ENCODE peak calls at places on chromosomes 2 and 18, in six cellular contexts. E is AG09309, S is heart left ventricle, H is HFFc6, O is Caco-2, R is fibroblast of lung. K is an unnamed sample.

GRCh38 chr2:16168506-16169264 is 228.3 kb downstream of the MYCN start:
- DNase-seq in O (no peak), R (no peak), E (no peak), S (no peak), H (no peak), K (no peak)

GRCh38 chr2:160568861-160569260 is 75.3 kb upstream of the RBMS1 start:
- DNase-seq in E (no peak), H (no peak), O (no peak), R (no peak), S (no peak), K (no peak)

GRCh38 chr18:199768-200167 is 41.4 kb downstream of the USP14 start:
- DNase-seq in E (no peak), O (no peak), H (no peak), R (no peak), S (no peak), K (no peak)

GRCh38 chr2:226953206-226953605 is 117.4 kb downstream of the RHBDD1 start:
- DNase-seq in E (no peak), R (no peak), S (no peak), H (no peak), O (no peak), K (no peak)

GRCh38 chr2:27084297-27085061 is 2.1 kb upstream of the KHK start:
- DNase-seq in H (no peak), S (no peak), O (no peak), R (no peak), E (no peak), K (no peak)

GRCh38 chr2:172293952-172294351 is 133.4 kb upstream of the ITGA6 start:
- DNase-seq in S (no peak), H (no peak), E (no peak), O (no peak), R (peak), K (no peak)

GRCh38 chr2:54969940-54970338 is 80.3 kb downstream of the RTN4 start:
- DNase-seq in S (no peak), O (no peak), H (no peak), E (no peak), R (no peak), K (no peak)

GRCh38 chr2:233810385-233810784 is 32.3 kb downstream of the MROH2A start:
- DNase-seq in R (no peak), O (no peak), E (no peak), H (no peak), S (no peak), K (no peak)

GRCh38 chr2:59664946-59665345 is 888.5 kb downstream of the BCL11A start:
- DNase-seq in O (no peak), E (no peak), R (no peak), S (no peak), H (no peak), K (no peak)

GRCh38 chr18:23689616-23690504 is 607 bp downstream of the LAMA3 start:
- DNase-seq in S (peak), E (no peak), O (no peak), H (no peak), R (no peak), K (peak)

GRCh38 chr2:175025946-175026345 is 20.8 kb upstream of the CHN1 start:
- DNase-seq in E (peak), S (no peak), R (peak), H (no peak), O (no peak), K (no peak)

GRCh38 chr2:157056200-157056676 is 201.3 kb upstream of the GALNT5 start:
- DNase-seq in E (peak), S (no peak), H (peak), R (peak), O (no peak), K (no peak)

GRCh38 chr2:97868986-97869721 is 126.6 kb downstream of the TMEM131 start:
- DNase-seq in O (peak), R (peak), H (peak), E (peak), S (peak), K (no peak)

GRCh38 chr2:67599561-67599960 is 202.4 kb downstream of the ETAA1 start:
- DNase-seq in H (no peak), E (no peak), O (no peak), R (no peak), S (no peak), K (no peak)

GRCh38 chr2:236934656-236935055 is 151.0 kb upstream of the COPS8 start:
- DNase-seq in S (no peak), O (no peak), R (no peak), H (no peak), E (no peak), K (no peak)

GRCh38 chr2:221517362-221518121 is 54.6 kb downstream of the EPHA4 start:
- DNase-seq in O (no peak), S (peak), H (peak), R (peak), E (peak), K (no peak)

GRCh38 chr18:21513292-21513691 is 87.2 kb downstream of the ESCO1 start:
- DNase-seq in H (peak), O (no peak), E (no peak), R (no peak), S (no peak), K (no peak)

GRCh38 chr2:38106420-38107182 is 30.6 kb upstream of the CYP1B1 start:
- DNase-seq in H (peak), E (no peak), R (peak), O (no peak), S (no peak), K (peak)

GRCh38 chr2:55616509-55617159 is 788 bp downstream of the PPP4R3B start:
- DNase-seq in H (peak), S (no peak), R (peak), E (no peak), O (peak), K (no peak)

GRCh38 chr18:47150824-47151366 is 595 bp upstream of the HDHD2 start:
- DNase-seq in E (no peak), O (no peak), H (no peak), R (no peak), S (no peak), K (peak)

GRCh38 chr18:79680100-79680879 is 687 bp downstream of the CTDP1 start:
- DNase-seq in H (peak), E (no peak), S (peak), O (no peak), R (peak), K (peak)

GRCh38 chr2:74107071-74107470 is 40.6 kb downstream of the BOLA3 start:
- DNase-seq in S (no peak), R (no peak), E (no peak), H (no peak), O (no peak), K (peak)

GRCh38 chr2:66507673-66508127 is 72.8 kb downstream of the MEIS1 start:
- DNase-seq in S (no peak), O (no peak), E (no peak), R (no peak), H (no peak), K (peak)

GRCh38 chr18:49666045-49666444 is 104.2 kb downstream of the LIPG start:
- DNase-seq in H (no peak), S (no peak), O (no peak), E (no peak), R (peak), K (no peak)

GRCh38 chr2:180050246-180050645 is 43.1 kb upstream of the CWC22 start:
- DNase-seq in H (no peak), O (no peak), R (peak), E (no peak), S (no peak), K (no peak)

GRCh38 chr2:167944825-167945659 is 302.4 kb downstream of the STK39 start:
- DNase-seq in S (no peak), H (peak), O (no peak), E (no peak), R (no peak), K (no peak)

GRCh38 chr2:67684991-67685390 is 287.9 kb downstream of the ETAA1 start:
- DNase-seq in E (no peak), H (no peak), R (no peak), S (no peak), O (no peak), K (no peak)

GRCh38 chr18:75727479-75727878 is 300.0 kb upstream of the SMIM21 start:
- DNase-seq in O (no peak), E (peak), R (peak), H (no peak), S (peak), K (peak)

GRCh38 chr2:11866358-11867335 is 120.2 kb downstream of the LPIN1 start:
- DNase-seq in H (no peak), R (no peak), O (no peak), E (no peak), S (no peak), K (no peak)

GRCh38 chr2:180969124-180969523 is 11.3 kb upstream of the UBE2E3 start:
- DNase-seq in H (no peak), S (no peak), E (no peak), O (no peak), R (no peak), K (no peak)

GRCh38 chr2:155842103-155842502 is 490.4 kb downstream of the NR4A2 start:
- DNase-seq in H (no peak), O (no peak), E (no peak), S (no peak), R (no peak), K (no peak)

DNA sequence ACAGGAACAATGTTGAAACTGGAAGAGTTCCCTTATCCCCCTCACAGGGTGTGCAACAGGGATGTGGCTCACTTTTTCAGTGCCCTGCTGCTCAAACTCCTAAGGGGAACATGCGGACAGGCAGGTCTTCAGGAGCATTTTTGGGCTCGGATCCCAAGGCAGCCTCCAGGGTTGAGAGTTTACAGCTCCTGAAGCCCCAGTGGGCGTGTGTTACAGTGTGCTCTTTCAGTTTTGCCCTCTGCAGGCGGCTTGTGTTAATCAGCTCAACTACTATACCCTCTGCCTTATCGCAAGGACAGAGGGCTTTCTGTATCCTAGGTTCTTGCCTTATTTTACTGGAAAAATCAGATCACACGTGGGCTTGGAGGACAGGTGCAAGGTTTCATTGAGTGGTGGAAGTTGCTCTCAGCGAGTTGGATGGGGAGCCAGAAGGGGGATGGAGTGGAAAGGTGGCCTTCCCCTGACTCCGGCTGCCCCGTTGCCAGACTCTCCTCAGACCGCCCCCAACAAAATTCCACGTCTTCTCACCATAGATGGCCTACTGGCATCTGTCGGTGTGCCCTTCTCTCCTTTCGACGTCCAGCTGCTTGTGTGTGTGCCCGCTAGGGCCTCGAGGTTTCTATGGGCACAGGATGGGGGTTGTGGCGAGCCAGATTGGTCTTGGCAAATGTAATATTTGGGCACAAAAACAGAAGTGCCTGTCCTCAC is 541.9 kb downstream of the TMX3 start:
- DNase-seq in S (peak), E (no peak), H (no peak), R (no peak), O (no peak), K (no peak)
- TF ChIP-seq CTCF in S (no peak), E (no peak), H (no peak), R (no peak), O (no peak), K (no peak)

DNA sequence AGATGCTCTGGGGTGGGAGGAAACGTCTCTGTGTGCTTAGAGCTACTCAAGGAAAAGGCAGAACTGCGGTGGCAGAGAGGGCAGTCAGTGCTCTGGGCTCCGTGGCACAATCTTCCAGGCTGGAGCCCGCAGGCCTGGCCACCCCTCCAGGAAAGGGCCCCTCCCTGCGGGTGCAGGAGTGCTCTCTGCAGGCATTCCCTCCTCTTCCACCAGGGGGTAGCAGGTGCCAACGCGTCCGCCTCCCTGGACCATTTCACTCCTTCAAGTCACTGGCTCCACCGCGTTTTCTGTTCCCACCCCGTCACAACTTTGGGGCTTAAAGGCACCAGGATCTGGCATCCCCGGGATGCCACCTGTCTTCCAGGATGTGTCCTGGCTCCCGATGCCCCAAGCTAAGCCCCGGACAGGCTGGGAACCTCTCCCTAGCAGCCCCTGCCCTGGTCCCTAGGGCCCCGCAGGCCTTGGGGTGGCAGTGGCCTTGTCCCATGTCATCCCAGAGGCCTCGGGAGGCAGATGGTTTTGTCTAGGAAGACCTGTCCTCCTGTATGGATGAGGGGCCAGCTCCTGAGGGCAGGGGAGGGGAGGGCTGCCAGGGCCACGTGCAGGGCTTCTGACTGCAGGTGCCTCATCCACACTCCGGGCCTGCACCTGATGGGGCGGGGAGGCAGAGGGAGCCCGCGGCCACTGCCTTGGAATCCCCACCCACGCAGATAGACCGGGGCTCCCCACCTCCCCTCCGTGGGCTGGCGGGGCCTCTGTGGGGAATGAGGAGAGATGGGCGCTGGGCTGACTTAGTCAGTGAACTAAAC is 26.4 kb downstream of the KCNIP3 start:
- DNase-seq in H (no peak), S (peak), O (no peak), R (peak), E (no peak), K (peak)
- TF ChIP-seq CTCF in H (peak), S (peak), O (peak), R (peak), E (peak), K (peak)

DNA sequence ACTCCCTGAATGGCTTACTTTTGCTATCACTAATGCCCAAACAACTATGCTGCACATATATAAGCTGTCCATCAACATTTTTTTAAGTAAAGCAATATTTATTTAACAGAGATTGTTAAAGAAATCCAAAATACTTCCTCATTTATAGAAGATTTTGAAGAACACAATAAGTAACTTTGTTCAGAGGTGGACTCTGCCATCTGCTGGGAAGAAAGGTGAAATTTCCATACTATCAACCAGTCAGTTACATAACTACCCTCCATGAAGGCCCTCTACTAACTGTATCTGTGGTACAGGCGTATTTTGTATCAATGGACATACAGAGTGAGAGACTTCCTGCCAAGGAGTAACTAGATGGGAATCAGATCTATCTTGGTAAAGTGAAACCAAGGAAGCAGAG is 106.0 kb downstream of the DTNB start:
- DNase-seq in R (peak), S (no peak), O (no peak), E (peak), H (peak), K (no peak)
- TF ChIP-seq CTCF in R (peak), S (peak), O (peak), E (peak), H (peak), K (no peak)

GRCh38 chr2:9984217-9984739 is 32.8 kb downstream of the GRHL1 start:
- DNase-seq in O (no peak), H (peak), S (no peak), R (peak), E (no peak), K (no peak)
- TF ChIP-seq CTCF in O (peak), H (peak), S (peak), R (peak), E (peak), K (peak)

GRCh38 chr2:153623020-153623419 is 144.5 kb upstream of the RPRM start:
- DNase-seq in O (no peak), H (no peak), R (no peak), E (no peak), S (no peak), K (no peak)

GRCh38 chr2:153622285-153622684 is 143.7 kb upstream of the RPRM start:
- DNase-seq in O (no peak), R (no peak), H (no peak), E (no peak), S (no peak), K (peak)
- TF ChIP-seq CTCF in O (peak), R (no peak), H (no peak), E (no peak), S (no peak), K (peak)

GRCh38 chr2:107437265-107437664 is 389.4 kb upstream of the RGPD4 start:
- DNase-seq in S (no peak), R (no peak), E (no peak), O (no peak), H (no peak), K (no peak)

DNA sequence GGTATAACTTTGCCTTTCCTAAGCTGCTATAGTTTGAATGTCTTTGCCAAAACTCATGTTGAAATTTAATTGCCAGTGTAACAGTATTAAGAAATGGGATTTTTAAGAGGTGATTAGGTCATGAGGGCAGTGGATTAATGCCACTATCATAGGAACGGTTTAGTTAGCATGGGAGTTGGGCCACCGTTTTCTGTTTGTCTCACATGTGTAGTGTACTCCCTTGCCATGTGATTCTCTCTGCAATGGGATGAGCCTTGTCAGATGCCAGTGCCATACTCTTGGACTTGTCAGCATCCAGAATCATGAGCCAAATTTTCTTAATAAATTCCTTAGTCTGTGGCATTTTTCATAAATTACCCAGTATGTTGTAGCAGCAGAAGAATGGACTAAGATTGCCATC is 388.9 kb upstream of the RGPD4 start:
- DNase-seq in S (no peak), E (no peak), H (no peak), R (no peak), O (no peak), K (no peak)
- TF ChIP-seq CTCF in S (no peak), E (no peak), H (no peak), R (no peak), O (no peak), K (no peak)

GRCh38 chr2:112118148-112118547 is 20.0 kb upstream of the FBLN7 start:
- DNase-seq in R (no peak), S (no peak), E (no peak), H (no peak), O (no peak), K (no peak)
- TF ChIP-seq CTCF in R (no peak), S (no peak), E (no peak), H (peak), O (peak), K (no peak)

DNA sequence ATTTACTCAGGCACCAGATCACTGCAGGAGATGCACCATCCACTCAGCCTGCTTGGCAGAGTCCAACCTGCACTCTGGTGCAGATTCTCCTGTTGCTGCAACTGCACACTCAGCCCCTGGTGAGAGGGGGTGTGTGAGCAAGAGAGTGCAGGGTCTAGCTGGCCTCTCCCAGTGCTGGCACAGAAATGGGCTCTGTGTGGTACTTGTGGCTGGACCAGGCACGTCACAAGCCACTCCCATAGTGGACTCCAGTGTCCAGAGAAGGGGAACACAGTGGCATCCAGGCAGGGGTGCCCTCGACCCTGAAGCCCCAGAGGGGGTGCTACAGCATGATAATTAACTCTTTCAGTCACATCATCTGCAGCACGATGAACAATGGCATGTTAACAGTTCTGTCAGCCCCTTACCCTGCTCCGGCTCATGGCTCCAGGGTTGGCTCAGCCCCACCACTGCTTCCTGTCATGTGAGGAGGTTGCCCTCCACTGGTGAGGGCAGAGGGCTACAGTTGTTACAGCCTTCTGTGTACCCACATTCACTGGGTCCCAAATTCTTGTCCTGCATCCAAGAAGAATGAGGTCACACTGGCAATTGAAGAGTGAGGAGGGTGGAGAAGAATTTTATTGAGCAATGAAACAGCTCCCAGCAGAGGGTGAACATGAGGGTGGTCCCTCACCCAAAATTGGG is 135.7 kb downstream of the EVA1A start:
- DNase-seq in R (peak), S (no peak), O (no peak), E (no peak), H (peak), K (no peak)
- TF ChIP-seq CTCF in R (no peak), S (no peak), O (no peak), E (peak), H (peak), K (peak)